ENCODE peak calls at places on chromosomes 4 and X, in eight cellular contexts. B is activated effector memory CD4-positive, alpha-beta T cell treated with Interleukin-2 at 50 U/mL for 16 hours; P is D341Med; R is iPS DF 19.7; T is heart left ventricle; W is ecto neural progenitor cell; F is neural crest cell; G is left lobe of liver. S is an unnamed sample.

GRCh38 chr4:52588097-52588496 is 71.0 kb downstream of the USP46 start:
- DNase-seq in B (no peak), P (peak; percentile 37), R (peak; percentile 28), T (peak; percentile 48), W (peak; percentile 62), F (peak; percentile 12), G (peak; percentile 48), S (no peak)

GRCh38 chr4:25536577-25537325 is 118.9 kb upstream of the SLC34A2 start:
- DNase-seq in B (no peak), P (no peak), R (no peak), T (no peak), W (no peak), F (no peak), G (no peak), S (no peak)

GRCh38 chr4:3514806-3515421 is 17.3 kb downstream of the LRPAP1 start:
- DNase-seq in B (no peak), P (no peak), R (no peak), T (no peak), W (no peak), F (no peak), G (no peak), S (peak; percentile 58)

GRCh38 chr4:140856692-140857091 is 100.5 kb upstream of the TBC1D9 start:
- DNase-seq in B (no peak), P (no peak), R (peak; percentile 40), T (peak; percentile 24), W (no peak), F (no peak), G (no peak), S (no peak)

GRCh38 chrX:40154229-40154852 is 56.6 kb upstream of the BCOR start:
- DNase-seq in B (no peak), P (peak; percentile 75), R (no peak), T (peak; percentile 47), W (no peak), F (peak; percentile 41), G (no peak), S (no peak)

GRCh38 chr4:68152411-68152810 is 22.7 kb upstream of the TMPRSS11F start:
- DNase-seq in B (no peak), P (no peak), R (no peak), T (no peak), W (no peak), F (no peak), G (no peak), S (no peak)

GRCh38 chr4:117621673-117622072 is 412.6 kb upstream of the NDST3 start:
- DNase-seq in B (no peak), P (no peak), R (no peak), T (no peak), W (no peak), F (no peak), G (no peak), S (no peak)

GRCh38 chr4:158722917-158723793 is at the start of gene PPID:
- DNase-seq in B (peak; percentile 78), P (peak; percentile 95), R (peak; percentile 38), T (peak; percentile 86), W (peak; percentile 88), F (peak; percentile 72), G (peak; percentile 90), S (peak; percentile 80)

GRCh38 chr4:149531861-149532260 is 283.8 kb downstream of the IQCM start:
- DNase-seq in B (no peak), P (no peak), R (no peak), T (no peak), W (no peak), F (no peak), G (no peak), S (no peak)